ENCODE peak calls at places on chromosomes 5 and 9, in six cellular contexts. One of them, this sample, is unnamed.

GRCh38 chr9:35859995-35860348 is 10.2 kb downstream of the OR13J1 start:
- DNase-seq in sigmoid colon: peak; percentile 34
- DNase-seq in body of pancreas: no peak
- DNase-seq in CD4-positive, alpha-beta T cell: no peak
- DNase-seq in K562: no peak
- DNase-seq in CD4-positive, alpha-beta memory T cell: no peak
- DNase-seq in this sample: no peak

GRCh38 chr9:14107977-14108376 is 206.0 kb downstream of the NFIB start:
- DNase-seq in body of pancreas: no peak
- DNase-seq in CD4-positive, alpha-beta memory T cell: no peak
- DNase-seq in CD4-positive, alpha-beta T cell: no peak
- DNase-seq in K562: peak; percentile 15
- DNase-seq in sigmoid colon: no peak
- DNase-seq in this sample: no peak

GRCh38 chr5:150158170-150158949 is 2.7 kb upstream of the PDGFRB start:
- DNase-seq in body of pancreas: no peak
- DNase-seq in sigmoid colon: no peak
- DNase-seq in K562: no peak
- DNase-seq in CD4-positive, alpha-beta T cell: no peak
- DNase-seq in CD4-positive, alpha-beta memory T cell: no peak
- DNase-seq in this sample: no peak

GRCh38 chr5:2877520-2877919 is 126.0 kb upstream of the IRX2 start:
- DNase-seq in CD4-positive, alpha-beta memory T cell: no peak
- DNase-seq in sigmoid colon: peak; percentile 18
- DNase-seq in K562: no peak
- DNase-seq in CD4-positive, alpha-beta T cell: no peak
- DNase-seq in body of pancreas: no peak
- DNase-seq in this sample: no peak

GRCh38 chr5:66658516-66658915 is 62.3 kb downstream of the MAST4 start:
- DNase-seq in K562: no peak
- DNase-seq in body of pancreas: no peak
- DNase-seq in CD4-positive, alpha-beta memory T cell: no peak
- DNase-seq in CD4-positive, alpha-beta T cell: no peak
- DNase-seq in sigmoid colon: no peak
- DNase-seq in this sample: no peak

GRCh38 chr9:24293391-24293790 is 252.3 kb downstream of the IZUMO3 start:
- DNase-seq in CD4-positive, alpha-beta T cell: no peak
- DNase-seq in body of pancreas: no peak
- DNase-seq in sigmoid colon: no peak
- DNase-seq in K562: no peak
- DNase-seq in CD4-positive, alpha-beta memory T cell: no peak
- DNase-seq in this sample: no peak

GRCh38 chr5:83767409-83767992 is 46.8 kb upstream of the HAPLN1 start:
- DNase-seq in body of pancreas: no peak
- DNase-seq in CD4-positive, alpha-beta T cell: no peak
- DNase-seq in sigmoid colon: no peak
- DNase-seq in CD4-positive, alpha-beta memory T cell: no peak
- DNase-seq in K562: no peak
- DNase-seq in this sample: no peak

GRCh38 chr5:100232730-100233129 is 302.4 kb upstream of the FAM174A start:
- DNase-seq in CD4-positive, alpha-beta memory T cell: no peak
- DNase-seq in body of pancreas: no peak
- DNase-seq in K562: no peak
- DNase-seq in CD4-positive, alpha-beta T cell: no peak
- DNase-seq in sigmoid colon: no peak
- DNase-seq in this sample: no peak

GRCh38 chr9:104068546-104068945 is 25.6 kb upstream of the SMC2 start:
- DNase-seq in CD4-positive, alpha-beta memory T cell: no peak
- DNase-seq in CD4-positive, alpha-beta T cell: no peak
- DNase-seq in K562: no peak
- DNase-seq in body of pancreas: no peak
- DNase-seq in sigmoid colon: no peak
- DNase-seq in this sample: no peak

GRCh38 chr5:143576721-143577484 is 173.4 kb upstream of the NR3C1 start:
- DNase-seq in body of pancreas: peak; percentile 31
- DNase-seq in CD4-positive, alpha-beta T cell: no peak
- DNase-seq in K562: no peak
- DNase-seq in sigmoid colon: no peak
- DNase-seq in CD4-positive, alpha-beta memory T cell: no peak
- DNase-seq in this sample: no peak

GRCh38 chr5:54401515-54401914 is 54.0 kb upstream of the HSPB3 start:
- DNase-seq in body of pancreas: no peak
- DNase-seq in CD4-positive, alpha-beta memory T cell: no peak
- DNase-seq in sigmoid colon: no peak
- DNase-seq in K562: no peak
- DNase-seq in CD4-positive, alpha-beta T cell: no peak
- DNase-seq in this sample: no peak

GRCh38 chr9:72383978-72384709 is 19.1 kb upstream of the ZFAND5 start:
- DNase-seq in CD4-positive, alpha-beta memory T cell: no peak
- DNase-seq in K562: no peak
- DNase-seq in CD4-positive, alpha-beta T cell: no peak
- DNase-seq in body of pancreas: no peak
- DNase-seq in sigmoid colon: no peak
- DNase-seq in this sample: no peak

GRCh38 chr9:72203205-72203803 is 54.1 kb downstream of the GDA start:
- DNase-seq in CD4-positive, alpha-beta T cell: no peak
- DNase-seq in K562: peak; percentile 9
- DNase-seq in CD4-positive, alpha-beta memory T cell: no peak
- DNase-seq in body of pancreas: peak; percentile 33
- DNase-seq in sigmoid colon: no peak
- DNase-seq in this sample: no peak

GRCh38 chr9:15205632-15206243 is 101.3 kb downstream of the TTC39B start:
- DNase-seq in CD4-positive, alpha-beta memory T cell: no peak
- DNase-seq in body of pancreas: no peak
- DNase-seq in sigmoid colon: no peak
- DNase-seq in CD4-positive, alpha-beta T cell: no peak
- DNase-seq in K562: no peak
- DNase-seq in this sample: no peak

GRCh38 chr5:128085413-128085812 is 1.8 kb downstream of the SLC12A2 start:
- DNase-seq in CD4-positive, alpha-beta memory T cell: no peak
- DNase-seq in CD4-positive, alpha-beta T cell: no peak
- DNase-seq in K562: no peak
- DNase-seq in body of pancreas: no peak
- DNase-seq in sigmoid colon: no peak
- DNase-seq in this sample: no peak

GRCh38 chr9:72038408-72038807 is 22.0 kb downstream of the C9orf57 start:
- DNase-seq in CD4-positive, alpha-beta T cell: no peak
- DNase-seq in K562: no peak
- DNase-seq in CD4-positive, alpha-beta memory T cell: no peak
- DNase-seq in sigmoid colon: no peak
- DNase-seq in body of pancreas: no peak
- DNase-seq in this sample: no peak

GRCh38 chr5:178424141-178424855 is 165.9 kb downstream of the COL23A1 start:
- DNase-seq in CD4-positive, alpha-beta memory T cell: no peak
- DNase-seq in CD4-positive, alpha-beta T cell: no peak
- DNase-seq in sigmoid colon: no peak
- DNase-seq in K562: no peak
- DNase-seq in body of pancreas: no peak
- DNase-seq in this sample: no peak

GRCh38 chr9:99112750-99113417 is 8.0 kb downstream of the TGFBR1 start:
- DNase-seq in CD4-positive, alpha-beta T cell: peak; percentile 23
- DNase-seq in K562: no peak
- DNase-seq in CD4-positive, alpha-beta memory T cell: peak; percentile 80
- DNase-seq in sigmoid colon: no peak
- DNase-seq in body of pancreas: no peak
- DNase-seq in this sample: peak; percentile 23

GRCh38 chr5:36585696-36586095 is 20.7 kb upstream of the SLC1A3 start:
- DNase-seq in CD4-positive, alpha-beta memory T cell: no peak
- DNase-seq in body of pancreas: no peak
- DNase-seq in CD4-positive, alpha-beta T cell: no peak
- DNase-seq in K562: no peak
- DNase-seq in sigmoid colon: no peak
- DNase-seq in this sample: no peak

GRCh38 chr9:35342221-35342620 is 147.7 kb upstream of the RUSC2 start:
- DNase-seq in body of pancreas: no peak
- DNase-seq in sigmoid colon: no peak
- DNase-seq in K562: no peak
- DNase-seq in CD4-positive, alpha-beta memory T cell: no peak
- DNase-seq in CD4-positive, alpha-beta T cell: no peak
- DNase-seq in this sample: no peak

GRCh38 chr5:117249086-117249815 is 674.6 kb upstream of the SEMA6A start:
- DNase-seq in K562: no peak
- DNase-seq in sigmoid colon: no peak
- DNase-seq in CD4-positive, alpha-beta T cell: no peak
- DNase-seq in CD4-positive, alpha-beta memory T cell: no peak
- DNase-seq in body of pancreas: no peak
- DNase-seq in this sample: no peak

GRCh38 chr5:122067330-122067885 is 10.7 kb downstream of the LOX start:
- DNase-seq in body of pancreas: no peak
- DNase-seq in CD4-positive, alpha-beta memory T cell: no peak
- DNase-seq in K562: no peak
- DNase-seq in sigmoid colon: no peak
- DNase-seq in CD4-positive, alpha-beta T cell: no peak
- DNase-seq in this sample: no peak

DNA sequence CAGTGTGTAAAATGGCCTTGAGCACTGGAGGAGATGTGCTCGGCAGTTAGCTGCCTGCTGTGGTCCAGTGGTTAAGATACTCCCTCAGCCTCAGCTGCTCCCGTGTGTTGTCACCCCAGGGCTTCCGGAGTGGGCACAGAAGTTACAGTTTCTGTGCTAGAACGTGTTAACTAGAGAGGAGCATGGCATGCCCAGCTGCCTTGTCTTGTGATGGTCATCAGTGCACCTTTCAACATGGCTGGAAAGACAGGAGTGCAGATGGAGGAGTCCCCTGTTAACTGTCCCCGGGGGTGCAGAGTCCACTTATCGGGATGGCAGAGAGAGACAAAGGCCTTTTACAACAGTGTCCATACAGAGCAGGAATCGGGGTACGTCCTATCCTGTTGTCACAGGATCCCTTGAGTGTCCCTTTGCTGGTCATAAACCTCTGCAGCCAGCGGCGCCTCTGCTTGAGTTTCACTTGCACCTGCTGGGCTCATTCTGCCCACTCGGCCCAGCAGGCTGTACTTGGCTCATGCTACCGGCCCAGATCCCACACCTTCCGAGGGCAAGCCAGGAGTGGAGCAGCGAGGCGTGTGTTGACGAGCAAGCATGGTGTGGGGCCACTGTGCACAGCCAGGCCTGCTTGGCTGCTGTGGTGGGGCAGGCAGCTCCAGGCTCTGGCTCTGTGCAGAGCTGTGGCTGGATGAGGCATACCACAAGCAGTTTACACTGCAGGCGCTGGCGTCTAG is 112.6 kb downstream of the EHMT1 start:
- DNase-seq in CD4-positive, alpha-beta memory T cell: no peak
- DNase-seq in CD4-positive, alpha-beta T cell: no peak
- DNase-seq in body of pancreas: no peak
- DNase-seq in sigmoid colon: no peak
- DNase-seq in K562: no peak
- DNase-seq in this sample: no peak
- H3K9me3 ChIP-seq in CD4-positive, alpha-beta memory T cell: no peaks in the 10 kb centered on the region
- H3K9me3 ChIP-seq in CD4-positive, alpha-beta T cell: peaks cover 18% of the 10 kb centered on the region
- H3K9me3 ChIP-seq in body of pancreas: no peaks in the 10 kb centered on the region
- H3K9me3 ChIP-seq in sigmoid colon: peaks cover 3% of the 10 kb centered on the region
- H3K9me3 ChIP-seq in K562: peaks cover 18% of the 10 kb centered on the region
- H3K9me3 ChIP-seq in this sample: peaks cover 7% of the 10 kb centered on the region

DNA sequence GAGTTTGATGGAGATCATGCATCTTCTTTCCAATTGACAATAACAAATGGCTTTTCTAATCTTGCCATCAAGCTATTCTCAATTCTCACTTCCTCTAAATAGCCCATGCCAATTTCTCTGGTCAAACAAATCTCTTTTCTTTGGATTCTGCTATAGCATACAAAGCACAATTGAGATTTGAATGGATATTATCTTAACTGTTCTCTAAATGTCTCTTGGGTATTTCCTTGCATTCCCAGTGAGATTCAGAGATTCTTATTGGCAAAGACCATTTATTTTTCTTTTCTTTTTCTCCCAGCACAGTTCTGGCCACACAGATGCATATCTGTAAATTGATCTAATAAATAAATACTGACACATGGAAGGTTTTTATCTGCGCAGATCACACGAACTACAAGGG is at the start of gene OR1N2:
- DNase-seq in K562: no peak
- DNase-seq in sigmoid colon: no peak
- DNase-seq in CD4-positive, alpha-beta memory T cell: no peak
- DNase-seq in CD4-positive, alpha-beta T cell: no peak
- DNase-seq in body of pancreas: no peak
- DNase-seq in this sample: no peak
- H3K9me3 ChIP-seq in K562: no peaks in the 10 kb centered on the region
- H3K9me3 ChIP-seq in sigmoid colon: no peaks in the 10 kb centered on the region
- H3K9me3 ChIP-seq in CD4-positive, alpha-beta memory T cell: no peaks in the 10 kb centered on the region
- H3K9me3 ChIP-seq in CD4-positive, alpha-beta T cell: no peaks in the 10 kb centered on the region
- H3K9me3 ChIP-seq in body of pancreas: no peaks in the 10 kb centered on the region
- H3K9me3 ChIP-seq in this sample: no peaks in the 10 kb centered on the region

GRCh38 chr9:40926404-40927259 is 201.8 kb downstream of the FOXD4L6 start:
- DNase-seq in K562: no peak
- DNase-seq in body of pancreas: no peak
- DNase-seq in CD4-positive, alpha-beta memory T cell: no peak
- DNase-seq in sigmoid colon: no peak
- DNase-seq in CD4-positive, alpha-beta T cell: no peak
- DNase-seq in this sample: no peak
- H3K9me3 ChIP-seq in K562: peaks cover 12% of the 10 kb centered on the region
- H3K9me3 ChIP-seq in body of pancreas: no peaks in the 10 kb centered on the region
- H3K9me3 ChIP-seq in CD4-positive, alpha-beta memory T cell: peaks cover 7% of the 10 kb centered on the region
- H3K9me3 ChIP-seq in sigmoid colon: peaks cover 81% of the 10 kb centered on the region
- H3K9me3 ChIP-seq in CD4-positive, alpha-beta T cell: peaks cover 85% of the 10 kb centered on the region
- H3K9me3 ChIP-seq in this sample: peaks cover 56% of the 10 kb centered on the region

DNA sequence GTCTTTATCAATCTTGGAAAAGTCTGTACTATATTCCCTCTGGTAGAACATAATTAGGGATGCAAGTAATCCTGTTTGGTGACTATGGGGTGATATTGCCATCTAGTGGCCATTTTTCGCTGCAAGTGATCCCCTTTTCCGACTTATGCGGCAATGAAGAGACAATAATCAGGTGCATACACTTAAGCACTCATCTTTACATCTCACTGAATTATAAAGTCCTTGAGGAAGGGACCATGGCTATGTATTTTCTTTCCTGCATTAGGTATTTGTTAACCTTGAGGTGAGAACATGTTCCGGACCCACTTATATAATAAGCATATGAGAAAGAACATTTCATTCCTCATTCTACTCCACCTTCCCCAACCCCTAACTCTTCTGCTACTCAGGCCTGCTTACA is 19.6 kb upstream of the LIX1 start:
- DNase-seq in body of pancreas: peak; percentile 55
- DNase-seq in K562: peak; percentile 37
- DNase-seq in sigmoid colon: peak; percentile 76
- DNase-seq in CD4-positive, alpha-beta memory T cell: peak; percentile 59
- DNase-seq in CD4-positive, alpha-beta T cell: peak; percentile 24
- DNase-seq in this sample: peak; percentile 12
- H3K9me3 ChIP-seq in body of pancreas: no peaks in the 10 kb centered on the region
- H3K9me3 ChIP-seq in K562: peaks cover 5% of the 10 kb centered on the region
- H3K9me3 ChIP-seq in sigmoid colon: no peaks in the 10 kb centered on the region
- H3K9me3 ChIP-seq in CD4-positive, alpha-beta memory T cell: no peaks in the 10 kb centered on the region
- H3K9me3 ChIP-seq in CD4-positive, alpha-beta T cell: peaks cover 15% of the 10 kb centered on the region
- H3K9me3 ChIP-seq in this sample: no peaks in the 10 kb centered on the region

GRCh38 chr5:141431286-141431685 is 979 bp downstream of the PCDHGA12 start:
- DNase-seq in K562: no peak
- DNase-seq in sigmoid colon: no peak
- DNase-seq in CD4-positive, alpha-beta T cell: no peak
- DNase-seq in CD4-positive, alpha-beta memory T cell: no peak
- DNase-seq in body of pancreas: no peak
- DNase-seq in this sample: no peak

GRCh38 chr5:141434006-141434405 is 3.7 kb downstream of the PCDHGA12 start:
- DNase-seq in CD4-positive, alpha-beta T cell: no peak
- DNase-seq in sigmoid colon: no peak
- DNase-seq in K562: no peak
- DNase-seq in body of pancreas: no peak
- DNase-seq in CD4-positive, alpha-beta memory T cell: no peak
- DNase-seq in this sample: no peak

GRCh38 chr5:141427783-141428426 is 2.4 kb upstream of the PCDHGA12 start:
- DNase-seq in body of pancreas: no peak
- DNase-seq in CD4-positive, alpha-beta T cell: no peak
- DNase-seq in sigmoid colon: no peak
- DNase-seq in K562: no peak
- DNase-seq in CD4-positive, alpha-beta memory T cell: no peak
- DNase-seq in this sample: no peak

GRCh38 chr5:141430332-141431113 is at the start of gene PCDHGA12:
- DNase-seq in body of pancreas: no peak
- DNase-seq in K562: peak; percentile 19
- DNase-seq in sigmoid colon: no peak
- DNase-seq in CD4-positive, alpha-beta T cell: no peak
- DNase-seq in CD4-positive, alpha-beta memory T cell: no peak
- DNase-seq in this sample: no peak
- H3K9me3 ChIP-seq in body of pancreas: no peaks in the 10 kb centered on the region
- H3K9me3 ChIP-seq in K562: no peaks in the 10 kb centered on the region
- H3K9me3 ChIP-seq in sigmoid colon: peaks cover 51% of the 10 kb centered on the region
- H3K9me3 ChIP-seq in CD4-positive, alpha-beta T cell: peaks cover 41% of the 10 kb centered on the region
- H3K9me3 ChIP-seq in CD4-positive, alpha-beta memory T cell: no peaks in the 10 kb centered on the region
- H3K9me3 ChIP-seq in this sample: peaks cover 8% of the 10 kb centered on the region